ENCODE peak calls at places on chromosomes 7 and 10, in six cellular contexts. F, W, Z, P, V and G are unnamed samples.

GRCh38 chr7:26865094-26865388 is 651 bp upstream of the SKAP2 start:
- DNase-seq in P (no peak), V (no peak), Z (peak; percentile 47), W (no peak), F (no peak), G (no peak)

GRCh38 chr10:51667992-51668689 is 31.3 kb downstream of the CSTF2T start:
- DNase-seq in P (no peak), W (no peak), F (no peak), Z (no peak), V (no peak), G (no peak)

GRCh38 chr10:120131183-120131582 is 238.7 kb downstream of the SEC23IP start:
- DNase-seq in W (peak; percentile 62), V (peak; percentile 18), P (peak; percentile 29), F (peak; percentile 68), Z (no peak), G (no peak)

GRCh38 chr10:122864901-122865300 is 14.5 kb downstream of the FAM24B start:
- DNase-seq in F (no peak), W (no peak), V (no peak), Z (no peak), P (no peak), G (no peak)

GRCh38 chr7:101173752-101174244 is 6.3 kb downstream of the NAT16 start:
- DNase-seq in F (peak; percentile 90), Z (no peak), V (peak; percentile 63), W (no peak), P (no peak), G (no peak)

GRCh38 chr10:4684434-4684833 is 141.6 kb upstream of the AKR1E2 start:
- DNase-seq in W (no peak), P (no peak), Z (no peak), F (no peak), V (no peak), G (no peak)

GRCh38 chr7:137626469-137627067 is 220.2 kb downstream of the DGKI start:
- DNase-seq in V (peak; percentile 38), F (peak; percentile 76), Z (no peak), P (no peak), W (peak; percentile 65), G (no peak)

GRCh38 chr7:4837041-4837813 is 24.6 kb downstream of the PAPOLB start:
- DNase-seq in W (no peak), Z (peak; percentile 54), F (no peak), P (no peak), V (no peak), G (no peak)

GRCh38 chr10:80662429-80663211 is 124.9 kb downstream of the SH2D4B start:
- DNase-seq in Z (peak; percentile 85), V (peak; percentile 85), P (peak; percentile 75), W (peak; percentile 89), F (peak; percentile 90), G (no peak)

GRCh38 chr7:74173074-74173473 is 1.1 kb upstream of the EIF4H start:
- DNase-seq in V (peak; percentile 57), Z (no peak), W (no peak), F (peak; percentile 40), P (no peak), G (no peak)

GRCh38 chr10:73218466-73219191 is 28.4 kb downstream of the DNAJC9 start:
- DNase-seq in P (no peak), V (no peak), F (no peak), W (peak; percentile 11), Z (no peak), G (no peak)

GRCh38 chr10:127578628-127579305 is 29.7 kb downstream of the NPS start:
- DNase-seq in V (no peak), Z (no peak), W (no peak), P (no peak), F (no peak), G (no peak)

GRCh38 chr7:151699920-151700319 is 177.0 kb downstream of the PRKAG2 start:
- DNase-seq in P (no peak), F (no peak), W (no peak), V (no peak), Z (no peak), G (no peak)

GRCh38 chr7:65846008-65846570 is 26.8 kb upstream of the VKORC1L1 start:
- DNase-seq in W (peak; percentile 35), F (no peak), P (no peak), V (no peak), Z (no peak), G (no peak)

GRCh38 chr7:102103027-102103372 is 183.7 kb upstream of the SH2B2 start:
- DNase-seq in Z (no peak), P (no peak), V (no peak), W (no peak), F (no peak), G (no peak)

GRCh38 chr10:99788598-99789259 is 6.3 kb downstream of the ABCC2 start:
- DNase-seq in W (peak; percentile 63), Z (no peak), P (no peak), F (no peak), V (peak; percentile 38), G (no peak)

GRCh38 chr7:16776053-16776452 is 22.5 kb downstream of the TSPAN13 start:
- DNase-seq in V (no peak), Z (no peak), F (no peak), P (no peak), W (no peak), G (no peak)

GRCh38 chr10:17238445-17239275 is 10.6 kb downstream of the VIM start:
- DNase-seq in P (no peak), F (no peak), V (no peak), W (no peak), Z (no peak), G (no peak)

GRCh38 chr10:73841526-73842285 is 30.3 kb upstream of the NDST2 start:
- DNase-seq in F (no peak), W (no peak), V (no peak), P (no peak), Z (no peak), G (no peak)

GRCh38 chr10:24759706-24760105 is 36.0 kb upstream of the ARHGAP21 start:
- DNase-seq in F (no peak), V (no peak), W (no peak), P (no peak), Z (no peak), G (no peak)

GRCh38 chr7:117403737-117404136 is 23.6 kb downstream of the ASZ1 start:
- DNase-seq in P (no peak), V (no peak), W (no peak), Z (no peak), F (no peak), G (no peak)

GRCh38 chr7:20211376-20211775 is 5.8 kb downstream of the MACC1 start:
- DNase-seq in V (no peak), P (no peak), Z (no peak), W (no peak), F (no peak), G (no peak)

GRCh38 chr7:7857143-7857583 is 111.4 kb upstream of the GLCCI1 start:
- DNase-seq in F (no peak), W (no peak), Z (no peak), P (no peak), V (no peak), G (no peak)
- TF ChIP-seq CTCF in F (no peak), W (no peak), Z (no peak), P (no peak), V (no peak), G (no peak)

DNA sequence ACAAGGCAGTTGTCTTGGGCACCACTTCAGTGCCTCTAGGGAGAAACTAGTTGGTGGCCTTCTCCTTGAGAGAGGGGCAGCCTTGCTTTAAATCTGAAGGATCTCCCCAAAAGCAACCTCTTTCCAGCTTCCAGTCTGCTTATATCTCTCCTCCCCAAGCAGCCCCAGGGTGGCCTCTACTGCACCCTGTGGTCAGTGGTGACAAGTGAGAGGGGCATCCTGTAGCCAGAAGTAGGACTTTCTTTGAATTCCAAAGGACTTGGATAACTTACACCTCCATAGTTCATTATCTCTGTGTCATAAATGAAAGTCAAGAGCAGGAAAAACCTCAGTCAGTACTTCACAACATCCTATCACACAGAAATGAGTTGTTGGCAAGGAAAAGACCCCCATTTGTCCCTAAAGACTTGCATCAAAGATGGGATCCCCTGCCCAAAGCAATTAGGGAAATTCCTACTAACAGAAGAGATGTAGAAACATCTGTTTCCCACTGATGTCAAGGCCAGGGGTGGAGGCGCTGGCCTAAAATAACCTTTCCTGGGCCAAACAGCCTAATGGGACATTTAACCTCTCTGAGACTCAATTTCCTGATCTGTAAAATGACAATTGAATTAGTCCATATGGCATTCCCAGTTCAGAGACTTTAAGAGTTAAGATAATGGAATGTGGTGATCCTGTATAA is 44.0 kb upstream of the ANKRD1 start:
- DNase-seq in F (no peak), Z (no peak), P (no peak), V (no peak), W (no peak), G (no peak)
- H3K4me1 ChIP-seq in F (no peaks in the 10 kb centered on the region), Z (peaks cover 13% of the 10 kb centered on the region), P (no peaks in the 10 kb centered on the region), V (no peaks in the 10 kb centered on the region), W (no peaks in the 10 kb centered on the region), G (peaks cover 4% of the 10 kb centered on the region)

DNA sequence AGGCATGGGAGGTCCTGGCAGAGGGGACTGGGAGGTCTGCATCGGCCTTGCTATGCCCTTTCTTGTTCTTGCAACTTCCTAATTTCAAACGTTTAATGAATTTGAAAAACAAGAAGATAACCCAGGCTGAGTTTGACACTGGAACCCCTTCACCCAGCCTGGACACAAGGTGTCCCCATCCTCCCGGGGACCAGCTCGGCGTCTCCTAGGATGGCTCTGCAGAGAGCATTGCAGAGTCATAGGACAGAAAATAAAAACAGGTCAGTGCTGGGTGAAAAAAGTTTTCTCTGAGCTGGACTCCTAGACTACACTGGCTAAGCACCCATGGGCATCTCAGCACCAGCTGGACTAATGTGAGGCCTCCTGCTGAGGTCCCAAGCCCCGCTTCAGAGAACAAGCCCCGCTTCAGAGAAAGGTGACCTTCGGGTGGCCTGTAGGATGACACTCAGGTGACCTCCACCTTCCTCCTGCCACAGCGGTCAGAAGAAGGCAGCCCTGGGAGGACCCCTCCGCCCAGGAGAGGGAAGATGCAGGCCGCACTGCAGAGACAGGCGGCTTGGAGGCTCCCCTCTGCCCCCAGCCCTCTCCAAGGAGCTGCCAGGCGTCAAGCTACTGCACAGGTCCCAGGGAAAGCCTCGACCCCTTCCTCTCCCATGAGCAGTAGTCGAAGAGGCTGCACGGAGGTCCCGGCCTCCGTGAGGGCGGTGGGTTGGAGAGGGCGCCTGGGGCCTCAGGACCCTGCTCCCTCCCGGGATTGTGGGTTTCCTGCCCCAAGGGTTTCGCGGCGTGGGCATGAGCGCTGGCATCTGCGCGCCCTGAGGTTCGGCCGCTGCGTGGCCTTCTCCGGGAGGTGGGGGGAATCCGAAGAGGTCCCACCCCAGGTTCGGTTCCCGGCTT is 9.2 kb upstream of the UNCX start:
- DNase-seq in F (no peak), Z (no peak), V (no peak), P (no peak), W (no peak), G (no peak)
- TF ChIP-seq CTCF in F (peak; percentile 43), Z (no peak), V (no peak), P (no peak), W (peak; percentile 19), G (no peak)

DNA sequence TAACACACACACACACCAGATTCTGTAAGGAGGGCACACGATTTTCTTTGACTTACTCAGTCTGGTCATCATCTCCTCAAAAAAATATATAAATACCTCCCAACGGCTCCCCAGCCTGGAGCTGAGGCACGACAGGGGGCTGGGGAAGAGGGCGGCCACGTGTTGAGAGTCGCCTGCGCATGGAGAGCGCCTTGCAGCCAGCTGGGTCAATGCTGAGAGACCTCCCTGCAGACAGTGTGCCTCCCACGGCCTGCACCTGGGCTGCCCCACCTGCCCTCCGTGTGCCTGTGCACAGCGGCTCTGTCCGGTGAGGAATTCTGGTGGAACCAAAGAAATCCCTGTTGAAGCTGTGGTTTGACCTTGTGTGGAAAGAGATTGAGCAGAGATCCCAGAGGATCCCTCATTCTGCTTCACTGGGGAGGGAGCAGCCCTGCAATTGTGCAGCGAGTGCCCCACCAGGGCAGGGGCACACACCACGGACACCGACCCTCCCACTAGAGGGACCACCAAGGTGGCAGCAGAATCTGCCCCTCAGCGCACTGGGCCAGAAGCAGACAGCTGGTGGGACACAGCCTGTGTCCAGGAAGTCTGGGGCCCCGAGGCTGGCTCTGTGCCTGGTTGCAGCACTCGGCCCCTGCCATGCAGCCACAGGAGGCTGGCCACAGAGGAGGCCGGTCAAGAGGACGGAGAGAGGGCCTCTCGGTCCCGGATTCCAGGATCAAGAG is 150.5 kb upstream of the PPP2R2D start:
- DNase-seq in F (no peak), P (no peak), V (no peak), W (no peak), Z (no peak), G (no peak)
- H3K4me1 ChIP-seq in F (no peaks in the 10 kb centered on the region), P (peaks cover 12% of the 10 kb centered on the region), V (no peaks in the 10 kb centered on the region), W (peaks cover 44% of the 10 kb centered on the region), Z (no peaks in the 10 kb centered on the region), G (no peaks in the 10 kb centered on the region)